ENCODE peak calls at places on chromosomes 6 and 20, in four cellular contexts. E is tibial artery; J is CD4-positive, CD25-positive, alpha-beta regulatory T cell; N is aorta. L is an unnamed sample.

GRCh38 chr20:59777814-59778575 is 155.4 kb downstream of the SYCP2 start:
- DNase-seq in E (peak), J (no peak), N (no peak), L (no peak)

GRCh38 chr6:110053395-110054240 is 75.5 kb downstream of the GPR6 start:
- DNase-seq in E (no peak), J (no peak), N (no peak), L (no peak)

GRCh38 chr6:4840169-4840568 is 64.0 kb downstream of the CDYL start:
- DNase-seq in E (no peak), J (no peak), N (no peak), L (no peak)

GRCh38 chr6:70210462-70210861 is 92.4 kb downstream of the COL9A1 start:
- DNase-seq in E (no peak), J (no peak), N (no peak), L (no peak)

GRCh38 chr6:132933085-132933484 is 118.7 kb downstream of the RPS12 start:
- DNase-seq in E (no peak), J (no peak), N (no peak), L (no peak)

GRCh38 chr6:45543298-45544235 is 165.8 kb upstream of the SUPT3H start:
- DNase-seq in E (no peak), J (no peak), N (no peak), L (no peak)

GRCh38 chr20:10763117-10763516 is 89.3 kb upstream of the JAG1 start:
- DNase-seq in E (no peak), J (no peak), N (no peak), L (no peak)

GRCh38 chr20:31712112-31712553 is 10.5 kb downstream of the BCL2L1 start:
- DNase-seq in E (no peak), J (no peak), N (no peak), L (no peak)

GRCh38 chr6:118770835-118771234 is 119.4 kb upstream of the CEP85L start:
- DNase-seq in E (no peak), J (no peak), N (no peak), L (no peak)

GRCh38 chr20:43669332-43669731 is 2.4 kb downstream of the MYBL2 start:
- DNase-seq in E (no peak), J (no peak), N (no peak), L (peak)

GRCh38 chr6:30839666-30840065 is 44.7 kb upstream of the DDR1 start:
- DNase-seq in E (no peak), J (no peak), N (no peak), L (no peak)

GRCh38 chr6:121794630-121795029 is 359.2 kb downstream of the GJA1 start:
- DNase-seq in E (no peak), J (no peak), N (peak), L (no peak)

GRCh38 chr20:50286174-50286511 is 95.5 kb downstream of the CEBPB start:
- DNase-seq in E (no peak), J (no peak), N (no peak), L (no peak)
- H3K4me3 ChIP-seq in E (no peak), J (no peak), N (no peak), L (no peak)

GRCh38 chr6:34552620-34553019 is 3.5 kb downstream of the SPDEF start:
- DNase-seq in E (no peak), J (no peak), N (no peak), L (no peak)
- H3K4me3 ChIP-seq in E (no peak), J (no peak), N (no peak), L (no peak)

GRCh38 chr6:28920281-28920680 is 3.5 kb downstream of the TRIM27 start:
- DNase-seq in E (no peak), J (no peak), N (no peak), L (no peak)
- H3K4me3 ChIP-seq in E (no peak), J (peak), N (no peak), L (no peak)

GRCh38 chr6:166308769-166309589 is 787 bp upstream of the PRR18 start:
- DNase-seq in E (no peak), J (no peak), N (no peak), L (peak)
- H3K4me3 ChIP-seq in E (peak), J (no peak), N (no peak), L (peak)

DNA sequence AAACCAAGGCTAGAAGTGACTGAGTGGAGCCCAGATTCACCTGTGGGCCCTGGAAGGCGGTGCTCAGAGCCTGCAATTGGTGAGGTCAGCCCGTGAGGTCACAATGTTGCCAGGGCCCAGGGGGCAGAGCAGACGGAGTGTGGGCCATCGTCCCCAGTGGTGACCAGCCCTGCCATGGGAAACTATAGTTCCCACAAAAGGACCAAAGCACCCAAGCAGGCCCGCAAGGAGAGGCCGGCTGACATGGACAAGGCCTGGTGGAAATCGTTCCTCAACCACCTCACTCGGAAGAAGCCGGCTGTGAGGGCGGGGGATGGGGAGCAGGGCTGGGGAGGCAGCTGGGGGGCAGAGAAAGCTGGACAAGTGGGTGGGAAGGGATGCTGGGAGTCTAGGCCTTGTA is at the start of gene C20orf144:
- DNase-seq in E (no peak), J (no peak), N (no peak), L (no peak)
- H3K4me3 ChIP-seq in E (peak), J (peak), N (peak), L (peak)

DNA sequence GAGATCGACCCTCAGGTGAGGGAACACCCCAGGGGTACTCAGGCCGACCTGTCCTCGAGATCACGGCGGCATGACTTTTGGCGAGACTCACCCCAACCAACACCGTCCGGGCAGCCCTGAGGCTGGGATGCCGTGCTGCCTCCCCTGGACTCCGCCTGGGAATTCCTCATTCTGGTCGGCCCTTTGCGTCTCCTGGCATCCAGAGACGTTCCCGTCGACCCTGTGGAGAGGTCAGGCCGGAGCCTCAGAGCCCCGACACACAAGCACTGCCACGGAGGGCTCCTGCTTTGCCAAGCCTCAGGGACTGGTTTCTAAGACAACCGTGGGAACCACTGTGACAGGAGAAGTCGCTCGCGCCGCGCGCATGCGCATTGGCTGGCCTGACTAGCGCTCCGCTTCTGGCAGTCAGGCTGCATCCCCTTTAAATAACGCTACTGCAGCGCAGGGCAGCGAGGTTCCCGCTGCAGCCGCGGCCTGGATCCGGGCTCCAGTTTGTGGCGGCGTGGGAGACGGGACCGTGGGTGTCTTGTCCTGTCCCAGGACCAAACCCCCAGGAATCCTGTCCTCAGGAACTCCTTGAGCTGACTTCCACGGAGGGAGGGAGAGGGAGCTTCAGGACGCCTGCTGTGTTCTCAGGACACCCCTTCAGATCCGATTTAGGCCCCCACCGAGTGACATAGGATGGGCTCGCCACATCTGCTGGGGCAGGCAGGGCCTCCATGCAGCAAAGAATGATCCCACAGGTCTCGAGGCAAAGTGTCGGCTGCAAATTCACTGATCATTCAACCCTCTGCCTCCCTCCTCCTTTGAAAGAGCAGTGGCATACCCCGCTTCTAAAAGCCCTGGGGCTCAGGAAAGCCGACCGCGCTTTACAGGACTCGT is 163.2 kb upstream of the ZNF337 start:
- DNase-seq in E (peak), J (peak), N (peak), L (peak)
- H3K4me3 ChIP-seq in E (peak), J (no peak), N (no peak), L (no peak)

L was measured in right lobe of liver.